ENCODE peak calls at places on chromosomes 5 and 9, in nine cellular contexts. One of them, this sample, is unnamed.

GRCh38 chr9:89659473-89660256 is 54.9 kb downstream of the GADD45G start:
- DNase-seq in SK-N-MC: no peak
- DNase-seq in activated gamma-delta T cell treated with Interleukin-2 at 50 U/mL for 16 hours: no peak
- DNase-seq in T-helper 17 cell: no peak
- DNase-seq in activated CD4-positive, alpha-beta T cell treated with anti-CD3 and anti-CD28 coated beads, Interleukin-2, amount 50 U/mL, for 1 hour: no peak
- DNase-seq in GM19239: no peak
- DNase-seq in CD8-positive, alpha-beta T cell: no peak
- DNase-seq in amniotic stem cell: no peak
- DNase-seq in IMR-90: no peak
- DNase-seq in this sample: no peak

GRCh38 chr9:129482521-129483466 is 138.1 kb downstream of the C9orf50 start:
- DNase-seq in SK-N-MC: no peak
- DNase-seq in activated CD4-positive, alpha-beta T cell treated with anti-CD3 and anti-CD28 coated beads, Interleukin-2, amount 50 U/mL, for 1 hour: peak
- DNase-seq in CD8-positive, alpha-beta T cell: no peak
- DNase-seq in T-helper 17 cell: peak
- DNase-seq in GM19239: no peak
- DNase-seq in activated gamma-delta T cell treated with Interleukin-2 at 50 U/mL for 16 hours: peak
- DNase-seq in amniotic stem cell: peak
- DNase-seq in IMR-90: peak
- DNase-seq in this sample: peak

GRCh38 chr5:132057498-132058255 is 2.8 kb upstream of the IL3 start:
- DNase-seq in IMR-90: no peak
- DNase-seq in amniotic stem cell: no peak
- DNase-seq in activated CD4-positive, alpha-beta T cell treated with anti-CD3 and anti-CD28 coated beads, Interleukin-2, amount 50 U/mL, for 1 hour: no peak
- DNase-seq in T-helper 17 cell: peak
- DNase-seq in GM19239: no peak
- DNase-seq in activated gamma-delta T cell treated with Interleukin-2 at 50 U/mL for 16 hours: no peak
- DNase-seq in CD8-positive, alpha-beta T cell: no peak
- DNase-seq in SK-N-MC: no peak
- DNase-seq in this sample: no peak

GRCh38 chr9:89579741-89580395 is 24.9 kb upstream of the GADD45G start:
- DNase-seq in GM19239: no peak
- DNase-seq in CD8-positive, alpha-beta T cell: no peak
- DNase-seq in SK-N-MC: no peak
- DNase-seq in amniotic stem cell: no peak
- DNase-seq in activated CD4-positive, alpha-beta T cell treated with anti-CD3 and anti-CD28 coated beads, Interleukin-2, amount 50 U/mL, for 1 hour: no peak
- DNase-seq in T-helper 17 cell: no peak
- DNase-seq in activated gamma-delta T cell treated with Interleukin-2 at 50 U/mL for 16 hours: peak
- DNase-seq in IMR-90: no peak
- DNase-seq in this sample: peak

GRCh38 chr9:107782789-107783188 is 293.2 kb upstream of the KLF4 start:
- DNase-seq in activated gamma-delta T cell treated with Interleukin-2 at 50 U/mL for 16 hours: no peak
- DNase-seq in T-helper 17 cell: no peak
- DNase-seq in amniotic stem cell: no peak
- DNase-seq in CD8-positive, alpha-beta T cell: no peak
- DNase-seq in activated CD4-positive, alpha-beta T cell treated with anti-CD3 and anti-CD28 coated beads, Interleukin-2, amount 50 U/mL, for 1 hour: no peak
- DNase-seq in IMR-90: no peak
- DNase-seq in SK-N-MC: no peak
- DNase-seq in GM19239: no peak
- DNase-seq in this sample: no peak

GRCh38 chr5:39420482-39421145 is 4.2 kb downstream of the DAB2 start:
- DNase-seq in amniotic stem cell: peak
- DNase-seq in SK-N-MC: no peak
- DNase-seq in CD8-positive, alpha-beta T cell: no peak
- DNase-seq in activated CD4-positive, alpha-beta T cell treated with anti-CD3 and anti-CD28 coated beads, Interleukin-2, amount 50 U/mL, for 1 hour: no peak
- DNase-seq in GM19239: no peak
- DNase-seq in activated gamma-delta T cell treated with Interleukin-2 at 50 U/mL for 16 hours: no peak
- DNase-seq in IMR-90: peak
- DNase-seq in T-helper 17 cell: no peak
- DNase-seq in this sample: peak

GRCh38 chr5:36876965-36877666 is 547 bp downstream of the NIPBL start:
- DNase-seq in T-helper 17 cell: no peak
- DNase-seq in SK-N-MC: no peak
- DNase-seq in amniotic stem cell: no peak
- DNase-seq in activated gamma-delta T cell treated with Interleukin-2 at 50 U/mL for 16 hours: peak
- DNase-seq in CD8-positive, alpha-beta T cell: peak
- DNase-seq in GM19239: no peak
- DNase-seq in activated CD4-positive, alpha-beta T cell treated with anti-CD3 and anti-CD28 coated beads, Interleukin-2, amount 50 U/mL, for 1 hour: peak
- DNase-seq in IMR-90: peak
- DNase-seq in this sample: peak

GRCh38 chr5:98455660-98456059 is 317.8 kb upstream of the RGMB start:
- DNase-seq in CD8-positive, alpha-beta T cell: no peak
- DNase-seq in activated gamma-delta T cell treated with Interleukin-2 at 50 U/mL for 16 hours: no peak
- DNase-seq in SK-N-MC: no peak
- DNase-seq in activated CD4-positive, alpha-beta T cell treated with anti-CD3 and anti-CD28 coated beads, Interleukin-2, amount 50 U/mL, for 1 hour: no peak
- DNase-seq in IMR-90: peak
- DNase-seq in amniotic stem cell: peak
- DNase-seq in T-helper 17 cell: no peak
- DNase-seq in GM19239: no peak
- DNase-seq in this sample: no peak

GRCh38 chr5:2914022-2914661 is 162.7 kb upstream of the IRX2 start:
- DNase-seq in activated CD4-positive, alpha-beta T cell treated with anti-CD3 and anti-CD28 coated beads, Interleukin-2, amount 50 U/mL, for 1 hour: no peak
- DNase-seq in CD8-positive, alpha-beta T cell: no peak
- DNase-seq in activated gamma-delta T cell treated with Interleukin-2 at 50 U/mL for 16 hours: no peak
- DNase-seq in GM19239: no peak
- DNase-seq in IMR-90: no peak
- DNase-seq in amniotic stem cell: no peak
- DNase-seq in T-helper 17 cell: no peak
- DNase-seq in SK-N-MC: no peak
- DNase-seq in this sample: no peak

GRCh38 chr9:131874447-131874846 is 134.6 kb upstream of the RAPGEF1 start:
- DNase-seq in SK-N-MC: no peak
- DNase-seq in T-helper 17 cell: no peak
- DNase-seq in amniotic stem cell: no peak
- DNase-seq in activated gamma-delta T cell treated with Interleukin-2 at 50 U/mL for 16 hours: no peak
- DNase-seq in IMR-90: no peak
- DNase-seq in GM19239: no peak
- DNase-seq in CD8-positive, alpha-beta T cell: no peak
- DNase-seq in activated CD4-positive, alpha-beta T cell treated with anti-CD3 and anti-CD28 coated beads, Interleukin-2, amount 50 U/mL, for 1 hour: no peak
- DNase-seq in this sample: no peak

GRCh38 chr5:111134080-111134479 is 41.9 kb downstream of the WDR36 start:
- DNase-seq in GM19239: no peak
- DNase-seq in amniotic stem cell: no peak
- DNase-seq in IMR-90: peak
- DNase-seq in activated CD4-positive, alpha-beta T cell treated with anti-CD3 and anti-CD28 coated beads, Interleukin-2, amount 50 U/mL, for 1 hour: no peak
- DNase-seq in activated gamma-delta T cell treated with Interleukin-2 at 50 U/mL for 16 hours: no peak
- DNase-seq in SK-N-MC: no peak
- DNase-seq in CD8-positive, alpha-beta T cell: no peak
- DNase-seq in T-helper 17 cell: no peak
- DNase-seq in this sample: no peak

GRCh38 chr5:170552486-170553122 is 48.8 kb downstream of the KCNIP1 start:
- DNase-seq in GM19239: no peak
- DNase-seq in CD8-positive, alpha-beta T cell: no peak
- DNase-seq in activated CD4-positive, alpha-beta T cell treated with anti-CD3 and anti-CD28 coated beads, Interleukin-2, amount 50 U/mL, for 1 hour: no peak
- DNase-seq in IMR-90: peak
- DNase-seq in activated gamma-delta T cell treated with Interleukin-2 at 50 U/mL for 16 hours: no peak
- DNase-seq in amniotic stem cell: no peak
- DNase-seq in SK-N-MC: no peak
- DNase-seq in T-helper 17 cell: no peak
- DNase-seq in this sample: peak

GRCh38 chr9:97900738-97901565 is 21.3 kb downstream of the TRMO start:
- DNase-seq in amniotic stem cell: no peak
- DNase-seq in T-helper 17 cell: no peak
- DNase-seq in GM19239: no peak
- DNase-seq in SK-N-MC: no peak
- DNase-seq in CD8-positive, alpha-beta T cell: no peak
- DNase-seq in activated CD4-positive, alpha-beta T cell treated with anti-CD3 and anti-CD28 coated beads, Interleukin-2, amount 50 U/mL, for 1 hour: no peak
- DNase-seq in IMR-90: peak
- DNase-seq in activated gamma-delta T cell treated with Interleukin-2 at 50 U/mL for 16 hours: peak
- DNase-seq in this sample: no peak